ENCODE peak calls at places on chromosome 1, in ten cellular contexts. N is osteocyte; C is lower lobe of right lung; G is ureter; I is neuronal stem cell; P is stimulated activated CD4-positive, alpha-beta T cell treated with anti-CD3 and anti-CD28 coated beads, Interleukin-1b, Interleukin-23, amount 100 ng/mL, for 24 hours; K is activated CD4-positive, CD25-positive, alpha-beta regulatory T cell treated with anti-CD3 and anti-CD28 coated beads, Interleukin-2, amount 50 U/mL, for 16 hours; X is anterior cingulate cortex; Y is left ventricle myocardium inferior; F is Ammon's horn. D is an unnamed sample.

GRCh38 chr1:237041795-237042466 is at the start of gene RYR2:
- DNase-seq in N (no peak), C (no peak), G (no peak), I (peak; percentile 60), P (no peak), K (no peak), X (peak; percentile 9), Y (peak; percentile 49), F (peak; percentile 18), D (peak; percentile 7)

GRCh38 chr1:56387071-56387747 is 192.2 kb downstream of the PLPP3 start:
- DNase-seq in N (no peak), C (no peak), G (no peak), I (no peak), P (no peak), K (no peak), X (no peak), Y (no peak), F (no peak), D (no peak)

GRCh38 chr1:81053826-81054225 is 746.9 kb upstream of the ADGRL2 start:
- DNase-seq in N (no peak), C (no peak), G (no peak), I (no peak), P (no peak), K (no peak), X (no peak), Y (no peak), F (no peak), D (no peak)

GRCh38 chr1:34688358-34688757 is 66.5 kb upstream of the GJB5 start:
- DNase-seq in N (no peak), C (no peak), G (peak; percentile 19), I (no peak), P (no peak), K (no peak), X (no peak), Y (no peak), F (peak; percentile 35), D (no peak)

GRCh38 chr1:41977329-41977728 is 58.6 kb upstream of the HIVEP3 start:
- DNase-seq in N (peak; percentile 36), C (no peak), G (no peak), I (no peak), P (no peak), K (no peak), X (no peak), Y (no peak), F (no peak), D (no peak)

GRCh38 chr1:230256896-230257295 is 169.2 kb downstream of the PGBD5 start:
- DNase-seq in N (no peak), C (no peak), G (no peak), I (no peak), P (no peak), K (no peak), X (no peak), Y (no peak), F (no peak), D (no peak)

GRCh38 chr1:204323887-204324286 is 35.8 kb downstream of the PLEKHA6 start:
- DNase-seq in N (no peak), C (no peak), G (no peak), I (no peak), P (peak; percentile 10), K (no peak), X (no peak), Y (no peak), F (no peak), D (no peak)

GRCh38 chr1:33735624-33736023 is 128.3 kb upstream of the HMGB4 start:
- DNase-seq in N (no peak), C (no peak), G (no peak), I (no peak), P (no peak), K (no peak), X (no peak), Y (no peak), F (no peak), D (peak; percentile 67)

GRCh38 chr1:226457307-226457712 is 49.4 kb upstream of the PARP1 start:
- DNase-seq in N (no peak), C (no peak), G (no peak), I (no peak), P (no peak), K (no peak), X (no peak), Y (no peak), F (no peak), D (no peak)

D was measured in NCI-H524 treated with DMSO at 0.1 percent for 48 hours.